ENCODE peak calls at places on chromosome 21, in four cellular contexts. P, H, Q and S are unnamed samples.

GRCh38 chr21:34997295-34997694 is 51.8 kb downstream of the RUNX1 start:
- DNase-seq in P (no peak), Q (no peak), H (no peak), S (no peak)

GRCh38 chr21:32413697-32414578 is 1.4 kb downstream of the EVA1C start:
- DNase-seq in H (no peak), P (no peak), Q (peak), S (no peak)

GRCh38 chr21:38669186-38669585 is 136.5 kb upstream of the ETS2 start:
- DNase-seq in Q (no peak), H (no peak), P (no peak), S (peak)

GRCh38 chr21:32329331-32329730 is 30.7 kb downstream of the MRAP start:
- DNase-seq in H (no peak), P (no peak), Q (no peak), S (no peak)

GRCh38 chr21:46559291-46559983 is 45.4 kb downstream of the S100B start:
- DNase-seq in H (peak), Q (no peak), P (no peak), S (peak)

GRCh38 chr21:21997390-21998333 is 999.5 kb downstream of the NCAM2 start:
- DNase-seq in Q (no peak), H (no peak), P (no peak), S (peak)

GRCh38 chr21:45030637-45031218 is 43.7 kb upstream of the ADARB1 start:
- DNase-seq in P (no peak), H (no peak), Q (no peak), S (no peak)

GRCh38 chr21:32597205-32597604 is 11.9 kb upstream of the TCP10L start:
- DNase-seq in H (no peak), Q (no peak), P (peak), S (no peak)

GRCh38 chr21:31110430-31110829 is 72.2 kb upstream of the KRTAP19-8 start:
- DNase-seq in H (no peak), Q (no peak), P (no peak), S (no peak)

GRCh38 chr21:28821276-28822063 is 171.2 kb downstream of the LTN1 start:
- DNase-seq in Q (no peak), H (no peak), P (no peak), S (no peak)

GRCh38 chr21:15141236-15141970 is 76.6 kb upstream of the NRIP1 start:
- DNase-seq in H (no peak), P (no peak), Q (no peak), S (no peak)

GRCh38 chr21:40029888-40030287 is 162.7 kb downstream of the PCP4 start:
- DNase-seq in P (no peak), H (no peak), Q (no peak), S (no peak)

GRCh38 chr21:26105819-26106218 is 64.8 kb downstream of the APP start:
- DNase-seq in H (no peak), Q (no peak), P (no peak), S (no peak)

GRCh38 chr21:42041711-42042110 is 29.4 kb upstream of the UMODL1 start:
- DNase-seq in Q (no peak), P (no peak), H (no peak), S (no peak)

GRCh38 chr21:41766883-41767605 is at the start of gene RIPK4:
- DNase-seq in P (no peak), H (peak), Q (peak), S (peak)

GRCh38 chr21:45865106-45865835 is 116.3 kb upstream of the COL6A1 start:
- DNase-seq in P (peak), H (no peak), Q (no peak), S (no peak)

GRCh38 chr21:26909972-26910371 is 56.9 kb downstream of the ADAMTS5 start:
- DNase-seq in P (no peak), Q (no peak), H (no peak), S (no peak)

GRCh38 chr21:41865002-41865777 is 14.0 kb downstream of the PRDM15 start:
- DNase-seq in Q (no peak), P (no peak), H (no peak), S (no peak)

GRCh38 chr21:28883931-28884330 is 108.7 kb downstream of the LTN1 start:
- DNase-seq in H (no peak), Q (no peak), P (no peak), S (no peak)

GRCh38 chr21:45535341-45536081 is 6.7 kb downstream of the SLC19A1 start:
- DNase-seq in H (no peak), P (no peak), Q (peak), S (no peak)

GRCh38 chr21:33495743-33496142 is 4.2 kb upstream of the DNAJC28 start:
- DNase-seq in P (no peak), H (no peak), Q (no peak), S (no peak)